ENCODE peak calls at places on chromosomes 1 and 21, in seven cellular contexts. One of them, this sample, is unnamed.

GRCh38 chr1:207698822-207699483 is 52.9 kb upstream of the CD46 start:
- DNase-seq in AG04450: peak; percentile 7
- DNase-seq in mesothelial cell of epicardium: peak; percentile 49
- DNase-seq in mucosa of descending colon: peak; percentile 72
- DNase-seq in foreskin fibroblast: peak; percentile 47
- DNase-seq in breast epithelium: no peak
- DNase-seq in glutamatergic neuron: peak; percentile 74
- DNase-seq in this sample: no peak

GRCh38 chr1:109659997-109660755 is 4.3 kb downstream of the GSTM4 start:
- DNase-seq in foreskin fibroblast: no peak
- DNase-seq in glutamatergic neuron: no peak
- DNase-seq in breast epithelium: no peak
- DNase-seq in mesothelial cell of epicardium: no peak
- DNase-seq in AG04450: no peak
- DNase-seq in mucosa of descending colon: peak; percentile 9
- DNase-seq in this sample: no peak

GRCh38 chr21:29892379-29892778 is 47.4 kb downstream of the GRIK1 start:
- DNase-seq in mesothelial cell of epicardium: no peak
- DNase-seq in mucosa of descending colon: no peak
- DNase-seq in AG04450: no peak
- DNase-seq in foreskin fibroblast: no peak
- DNase-seq in breast epithelium: no peak
- DNase-seq in glutamatergic neuron: no peak
- DNase-seq in this sample: no peak

GRCh38 chr1:83512371-83513004 is 486.4 kb downstream of the TTLL7 start:
- DNase-seq in foreskin fibroblast: no peak
- DNase-seq in AG04450: no peak
- DNase-seq in mucosa of descending colon: no peak
- DNase-seq in breast epithelium: no peak
- DNase-seq in glutamatergic neuron: no peak
- DNase-seq in mesothelial cell of epicardium: no peak
- DNase-seq in this sample: no peak

GRCh38 chr1:227134686-227135314 is 183.5 kb downstream of the CDC42BPA start:
- DNase-seq in mucosa of descending colon: no peak
- DNase-seq in mesothelial cell of epicardium: no peak
- DNase-seq in foreskin fibroblast: no peak
- DNase-seq in glutamatergic neuron: no peak
- DNase-seq in AG04450: no peak
- DNase-seq in breast epithelium: no peak
- DNase-seq in this sample: no peak

GRCh38 chr1:13965770-13966398 is 265.9 kb downstream of the PRDM2 start:
- DNase-seq in mesothelial cell of epicardium: peak; percentile 70
- DNase-seq in breast epithelium: peak; percentile 41
- DNase-seq in glutamatergic neuron: peak; percentile 74
- DNase-seq in mucosa of descending colon: peak; percentile 49
- DNase-seq in foreskin fibroblast: peak; percentile 14
- DNase-seq in AG04450: no peak
- DNase-seq in this sample: no peak

GRCh38 chr21:44548381-44548780 is 2.9 kb downstream of the KRTAP10-2 start:
- DNase-seq in mesothelial cell of epicardium: no peak
- DNase-seq in breast epithelium: no peak
- DNase-seq in mucosa of descending colon: no peak
- DNase-seq in AG04450: no peak
- DNase-seq in glutamatergic neuron: no peak
- DNase-seq in foreskin fibroblast: no peak
- DNase-seq in this sample: no peak

GRCh38 chr1:157110003-157110402 is 10.4 kb upstream of the ETV3L start:
- DNase-seq in glutamatergic neuron: no peak
- DNase-seq in foreskin fibroblast: peak; percentile 15
- DNase-seq in breast epithelium: no peak
- DNase-seq in AG04450: no peak
- DNase-seq in mesothelial cell of epicardium: no peak
- DNase-seq in mucosa of descending colon: no peak
- DNase-seq in this sample: no peak

GRCh38 chr1:117682372-117682771 is 76.5 kb downstream of the TENT5C start:
- DNase-seq in glutamatergic neuron: no peak
- DNase-seq in breast epithelium: no peak
- DNase-seq in foreskin fibroblast: no peak
- DNase-seq in mesothelial cell of epicardium: no peak
- DNase-seq in AG04450: no peak
- DNase-seq in mucosa of descending colon: no peak
- DNase-seq in this sample: no peak

GRCh38 chr1:112358061-112358770 is 37.8 kb upstream of the CTTNBP2NL start:
- DNase-seq in foreskin fibroblast: peak; percentile 30
- DNase-seq in breast epithelium: no peak
- DNase-seq in AG04450: no peak
- DNase-seq in mesothelial cell of epicardium: no peak
- DNase-seq in glutamatergic neuron: no peak
- DNase-seq in mucosa of descending colon: no peak
- DNase-seq in this sample: peak; percentile 6

GRCh38 chr21:42392731-42393442 is 3.0 kb downstream of the TMPRSS3 start:
- DNase-seq in mucosa of descending colon: no peak
- DNase-seq in foreskin fibroblast: no peak
- DNase-seq in breast epithelium: no peak
- DNase-seq in AG04450: no peak
- DNase-seq in glutamatergic neuron: no peak
- DNase-seq in mesothelial cell of epicardium: no peak
- DNase-seq in this sample: no peak

GRCh38 chr1:17984510-17985085 is 123.0 kb upstream of the IGSF21 start:
- DNase-seq in AG04450: no peak
- DNase-seq in foreskin fibroblast: no peak
- DNase-seq in breast epithelium: no peak
- DNase-seq in mucosa of descending colon: no peak
- DNase-seq in glutamatergic neuron: peak; percentile 50
- DNase-seq in mesothelial cell of epicardium: no peak
- DNase-seq in this sample: no peak

GRCh38 chr1:54805466-54805865 is 4.3 kb upstream of the TTC22 start:
- DNase-seq in AG04450: no peak
- DNase-seq in mesothelial cell of epicardium: no peak
- DNase-seq in breast epithelium: no peak
- DNase-seq in foreskin fibroblast: no peak
- DNase-seq in mucosa of descending colon: no peak
- DNase-seq in glutamatergic neuron: no peak
- DNase-seq in this sample: no peak

GRCh38 chr21:39556176-39556575 is 56.6 kb upstream of the B3GALT5 start:
- DNase-seq in mesothelial cell of epicardium: no peak
- DNase-seq in glutamatergic neuron: no peak
- DNase-seq in mucosa of descending colon: no peak
- DNase-seq in AG04450: no peak
- DNase-seq in breast epithelium: peak; percentile 50
- DNase-seq in foreskin fibroblast: no peak
- DNase-seq in this sample: no peak

GRCh38 chr1:39394598-39394997 is 96.8 kb upstream of the BMP8A start:
- DNase-seq in glutamatergic neuron: no peak
- DNase-seq in mucosa of descending colon: no peak
- DNase-seq in AG04450: no peak
- DNase-seq in breast epithelium: no peak
- DNase-seq in mesothelial cell of epicardium: no peak
- DNase-seq in foreskin fibroblast: no peak
- DNase-seq in this sample: no peak

GRCh38 chr1:158286966-158287365 is 2.8 kb upstream of the CD1C start:
- DNase-seq in glutamatergic neuron: no peak
- DNase-seq in mucosa of descending colon: no peak
- DNase-seq in mesothelial cell of epicardium: no peak
- DNase-seq in AG04450: no peak
- DNase-seq in foreskin fibroblast: no peak
- DNase-seq in breast epithelium: no peak
- DNase-seq in this sample: no peak

GRCh38 chr1:50279622-50280320 is 143.5 kb downstream of the DMRTA2 start:
- DNase-seq in mucosa of descending colon: peak; percentile 36
- DNase-seq in glutamatergic neuron: no peak
- DNase-seq in foreskin fibroblast: no peak
- DNase-seq in breast epithelium: no peak
- DNase-seq in AG04450: no peak
- DNase-seq in mesothelial cell of epicardium: peak; percentile 43
- DNase-seq in this sample: no peak

GRCh38 chr1:178931843-178932551 is 61.1 kb upstream of the ANGPTL1 start:
- DNase-seq in foreskin fibroblast: peak; percentile 62
- DNase-seq in AG04450: no peak
- DNase-seq in mucosa of descending colon: peak; percentile 51
- DNase-seq in glutamatergic neuron: no peak
- DNase-seq in breast epithelium: peak; percentile 71
- DNase-seq in mesothelial cell of epicardium: no peak
- DNase-seq in this sample: no peak

GRCh38 chr1:179310271-179310670 is 16.7 kb downstream of the SOAT1 start:
- DNase-seq in AG04450: peak; percentile 44
- DNase-seq in mesothelial cell of epicardium: no peak
- DNase-seq in foreskin fibroblast: peak; percentile 38
- DNase-seq in mucosa of descending colon: no peak
- DNase-seq in glutamatergic neuron: no peak
- DNase-seq in breast epithelium: no peak
- DNase-seq in this sample: peak; percentile 5

GRCh38 chr1:226046240-226046639 is 16.3 kb upstream of the H3-3A start:
- DNase-seq in AG04450: no peak
- DNase-seq in mucosa of descending colon: no peak
- DNase-seq in glutamatergic neuron: no peak
- DNase-seq in breast epithelium: no peak
- DNase-seq in mesothelial cell of epicardium: no peak
- DNase-seq in foreskin fibroblast: peak; percentile 28
- DNase-seq in this sample: no peak

GRCh38 chr1:153647375-153647714 is 11.2 kb upstream of the SNAPIN start:
- DNase-seq in mesothelial cell of epicardium: no peak
- DNase-seq in mucosa of descending colon: no peak
- DNase-seq in breast epithelium: no peak
- DNase-seq in AG04450: no peak
- DNase-seq in foreskin fibroblast: no peak
- DNase-seq in glutamatergic neuron: no peak
- DNase-seq in this sample: no peak

GRCh38 chr1:94983343-94983742 is 56.4 kb upstream of the CNN3 start:
- DNase-seq in AG04450: no peak
- DNase-seq in foreskin fibroblast: peak; percentile 73
- DNase-seq in glutamatergic neuron: no peak
- DNase-seq in mesothelial cell of epicardium: no peak
- DNase-seq in breast epithelium: no peak
- DNase-seq in mucosa of descending colon: no peak
- DNase-seq in this sample: no peak

GRCh38 chr1:64295136-64295535 is 91.7 kb downstream of the UBE2U start:
- DNase-seq in mucosa of descending colon: no peak
- DNase-seq in breast epithelium: no peak
- DNase-seq in mesothelial cell of epicardium: no peak
- DNase-seq in glutamatergic neuron: no peak
- DNase-seq in AG04450: no peak
- DNase-seq in foreskin fibroblast: no peak
- DNase-seq in this sample: no peak

GRCh38 chr1:182032251-182032650 is 29.3 kb downstream of the ZNF648 start:
- DNase-seq in mesothelial cell of epicardium: no peak
- DNase-seq in foreskin fibroblast: no peak
- DNase-seq in AG04450: no peak
- DNase-seq in mucosa of descending colon: no peak
- DNase-seq in breast epithelium: no peak
- DNase-seq in glutamatergic neuron: no peak
- DNase-seq in this sample: no peak

GRCh38 chr1:182038220-182038619 is 23.3 kb downstream of the ZNF648 start:
- DNase-seq in foreskin fibroblast: no peak
- DNase-seq in glutamatergic neuron: no peak
- DNase-seq in AG04450: no peak
- DNase-seq in mucosa of descending colon: no peak
- DNase-seq in breast epithelium: no peak
- DNase-seq in mesothelial cell of epicardium: no peak
- DNase-seq in this sample: no peak

GRCh38 chr1:182029379-182030331 is 31.9 kb downstream of the ZNF648 start:
- DNase-seq in foreskin fibroblast: peak; percentile 79
- DNase-seq in mesothelial cell of epicardium: peak; percentile 99
- DNase-seq in glutamatergic neuron: peak; percentile 98
- DNase-seq in AG04450: peak; percentile 13
- DNase-seq in breast epithelium: peak; percentile 99
- DNase-seq in mucosa of descending colon: peak; percentile 99
- DNase-seq in this sample: peak; percentile 74

GRCh38 chr1:182035097-182035770 is 26.3 kb downstream of the ZNF648 start:
- DNase-seq in mucosa of descending colon: no peak
- DNase-seq in glutamatergic neuron: no peak
- DNase-seq in foreskin fibroblast: no peak
- DNase-seq in AG04450: no peak
- DNase-seq in breast epithelium: no peak
- DNase-seq in mesothelial cell of epicardium: no peak
- DNase-seq in this sample: no peak
- TF ChIP-seq CTCF in mucosa of descending colon: no peak
- TF ChIP-seq CTCF in glutamatergic neuron: no peak
- TF ChIP-seq CTCF in foreskin fibroblast: no peak
- TF ChIP-seq CTCF in AG04450: no peak
- TF ChIP-seq CTCF in breast epithelium: no peak
- TF ChIP-seq CTCF in mesothelial cell of epicardium: no peak
- TF ChIP-seq CTCF in this sample: peak; percentile 7

GRCh38 chr1:93847811-93848288 is 31.2 kb downstream of the DNTTIP2 start:
- DNase-seq in AG04450: peak; percentile 32
- DNase-seq in breast epithelium: peak; percentile 57
- DNase-seq in foreskin fibroblast: peak; percentile 61
- DNase-seq in mesothelial cell of epicardium: peak; percentile 68
- DNase-seq in mucosa of descending colon: peak; percentile 81
- DNase-seq in glutamatergic neuron: peak; percentile 73
- DNase-seq in this sample: no peak

GRCh38 chr1:93844262-93845045 is 34.6 kb downstream of the DNTTIP2 start:
- DNase-seq in AG04450: peak; percentile 62
- DNase-seq in mucosa of descending colon: peak; percentile 48
- DNase-seq in glutamatergic neuron: no peak
- DNase-seq in foreskin fibroblast: peak; percentile 70
- DNase-seq in breast epithelium: peak; percentile 50
- DNase-seq in mesothelial cell of epicardium: no peak
- DNase-seq in this sample: no peak

GRCh38 chr1:93845554-93846150 is 33.4 kb downstream of the DNTTIP2 start:
- DNase-seq in glutamatergic neuron: peak; percentile 19
- DNase-seq in mucosa of descending colon: no peak
- DNase-seq in mesothelial cell of epicardium: peak; percentile 40
- DNase-seq in AG04450: peak; percentile 86
- DNase-seq in foreskin fibroblast: peak; percentile 70
- DNase-seq in breast epithelium: no peak
- DNase-seq in this sample: no peak

GRCh38 chr1:93846929-93847810 is 31.8 kb downstream of the DNTTIP2 start:
- DNase-seq in breast epithelium: peak; percentile 88
- DNase-seq in glutamatergic neuron: peak; percentile 80
- DNase-seq in foreskin fibroblast: peak; percentile 76
- DNase-seq in AG04450: peak; percentile 66
- DNase-seq in mesothelial cell of epicardium: peak; percentile 93
- DNase-seq in mucosa of descending colon: peak; percentile 93
- DNase-seq in this sample: no peak

GRCh38 chr1:93846151-93846928 is 32.7 kb downstream of the DNTTIP2 start:
- DNase-seq in glutamatergic neuron: peak; percentile 93
- DNase-seq in mesothelial cell of epicardium: peak; percentile 88
- DNase-seq in mucosa of descending colon: peak; percentile 92
- DNase-seq in foreskin fibroblast: peak; percentile 77
- DNase-seq in AG04450: peak; percentile 49
- DNase-seq in breast epithelium: peak; percentile 86
- DNase-seq in this sample: no peak
- TF ChIP-seq CTCF in glutamatergic neuron: peak; percentile 2
- TF ChIP-seq CTCF in mesothelial cell of epicardium: no peak
- TF ChIP-seq CTCF in mucosa of descending colon: peak; percentile 12
- TF ChIP-seq CTCF in foreskin fibroblast: peak; percentile 3
- TF ChIP-seq CTCF in AG04450: peak; percentile 45
- TF ChIP-seq CTCF in breast epithelium: peak; percentile 54
- TF ChIP-seq CTCF in this sample: peak; percentile 59

GRCh38 chr1:53349369-53349705 is 21.5 kb upstream of the LRP8 start:
- DNase-seq in foreskin fibroblast: no peak
- DNase-seq in glutamatergic neuron: no peak
- DNase-seq in mesothelial cell of epicardium: peak; percentile 26
- DNase-seq in mucosa of descending colon: no peak
- DNase-seq in AG04450: no peak
- DNase-seq in breast epithelium: no peak
- DNase-seq in this sample: no peak
- TF ChIP-seq CTCF in foreskin fibroblast: no peak
- TF ChIP-seq CTCF in glutamatergic neuron: no peak
- TF ChIP-seq CTCF in mesothelial cell of epicardium: no peak
- TF ChIP-seq CTCF in mucosa of descending colon: no peak
- TF ChIP-seq CTCF in AG04450: no peak
- TF ChIP-seq CTCF in breast epithelium: no peak
- TF ChIP-seq CTCF in this sample: no peak

GRCh38 chr1:89757532-89757931 is 63.3 kb upstream of the LRRC8D start:
- DNase-seq in breast epithelium: no peak
- DNase-seq in glutamatergic neuron: no peak
- DNase-seq in AG04450: no peak
- DNase-seq in foreskin fibroblast: peak; percentile 21
- DNase-seq in mucosa of descending colon: no peak
- DNase-seq in mesothelial cell of epicardium: no peak
- DNase-seq in this sample: no peak
- TF ChIP-seq CTCF in breast epithelium: no peak
- TF ChIP-seq CTCF in glutamatergic neuron: no peak
- TF ChIP-seq CTCF in AG04450: no peak
- TF ChIP-seq CTCF in foreskin fibroblast: no peak
- TF ChIP-seq CTCF in mucosa of descending colon: no peak
- TF ChIP-seq CTCF in mesothelial cell of epicardium: no peak
- TF ChIP-seq CTCF in this sample: no peak